ENCODE peak calls at places on chromosomes 6 and 20, in five cellular contexts. R, Q, O, T and B are unnamed samples.

GRCh38 chr6:52284131-52284459 is 447 bp downstream of the MCM3 start:
- DNase-seq in R (no peak), Q (peak; percentile 71), O (no peak), T (peak; percentile 58), B (peak; percentile 29)

GRCh38 chr6:159067334-159067733 is 22.5 kb upstream of the TAGAP start:
- DNase-seq in R (no peak), Q (no peak), O (no peak), T (no peak), B (no peak)

GRCh38 chr20:59363094-59363493 is 62.7 kb downstream of the EDN3 start:
- DNase-seq in R (no peak), Q (no peak), O (no peak), T (no peak), B (no peak)

GRCh38 chr6:159074866-159075265 is 30.1 kb upstream of the TAGAP start:
- DNase-seq in R (no peak), Q (no peak), O (no peak), T (no peak), B (no peak)

GRCh38 chr6:4420160-4420865 is 284.9 kb upstream of the ECI2 start:
- DNase-seq in R (no peak), Q (no peak), O (no peak), T (no peak), B (no peak)

GRCh38 chr20:23995905-23996666 is 7.5 kb upstream of the GGTLC1 start:
- DNase-seq in R (peak; percentile 51), Q (no peak), O (peak; percentile 88), T (peak; percentile 62), B (peak; percentile 44)

GRCh38 chr20:50372770-50373088 is 137.5 kb upstream of the PTPN1 start:
- DNase-seq in R (no peak), Q (no peak), O (no peak), T (no peak), B (no peak)

GRCh38 chr6:160979063-160979708 is 12.4 kb upstream of the MAP3K4 start:
- DNase-seq in R (peak; percentile 69), Q (no peak), O (no peak), T (no peak), B (no peak)

GRCh38 chr20:32019156-32019510 is 8.9 kb downstream of the CCM2L start:
- DNase-seq in R (no peak), Q (no peak), O (no peak), T (no peak), B (no peak)

GRCh38 chr20:47175501-47175900 is 181.0 kb downstream of the ZMYND8 start:
- DNase-seq in R (no peak), Q (no peak), O (no peak), T (no peak), B (no peak)

GRCh38 chr20:57043669-57044268 is 222.7 kb downstream of the BMP7 start:
- DNase-seq in R (no peak), Q (no peak), O (no peak), T (no peak), B (no peak)

GRCh38 chr6:56877922-56878321 is 77.0 kb upstream of the BEND6 start:
- DNase-seq in R (no peak), Q (no peak), O (no peak), T (no peak), B (no peak)

GRCh38 chr6:44630125-44631028 is 242.9 kb downstream of the CDC5L start:
- DNase-seq in R (peak; percentile 67), Q (peak; percentile 79), O (no peak), T (no peak), B (peak; percentile 19)

GRCh38 chr20:10553326-10553984 is 118.3 kb downstream of the SLX4IP start:
- DNase-seq in R (peak; percentile 87), Q (peak; percentile 74), O (peak; percentile 70), T (peak; percentile 64), B (peak; percentile 60)

GRCh38 chr6:126153661-126154060 is 167.3 kb downstream of the TRMT11 start:
- DNase-seq in R (peak; percentile 82), Q (peak; percentile 59), O (no peak), T (no peak), B (no peak)

GRCh38 chr6:138537090-138537489 is 37.8 kb upstream of the NHSL1 start:
- DNase-seq in R (peak; percentile 47), Q (no peak), O (no peak), T (no peak), B (no peak)

GRCh38 chr6:29603456-29603855 is 18.5 kb downstream of the OR2H2 start:
- DNase-seq in R (no peak), Q (no peak), O (no peak), T (no peak), B (no peak)

GRCh38 chr6:33392168-33392947 is 735 bp downstream of the KIFC1 start:
- DNase-seq in R (no peak), Q (no peak), O (no peak), T (no peak), B (no peak)

GRCh38 chr20:23508896-23509579 is 18.1 kb downstream of the CST8 start:
- DNase-seq in R (no peak), Q (no peak), O (no peak), T (no peak), B (no peak)

GRCh38 chr6:14924126-14925024 is 321.5 kb upstream of the JARID2 start:
- DNase-seq in R (peak; percentile 28), Q (no peak), O (no peak), T (no peak), B (no peak)

GRCh38 chr6:15462717-15463525 is 199.9 kb downstream of the DTNBP1 start:
- DNase-seq in R (peak; percentile 74), Q (no peak), O (no peak), T (no peak), B (no peak)

GRCh38 chr6:136921521-136921935 is 573 bp upstream of the SLC35D3 start:
- DNase-seq in R (no peak), Q (no peak), O (peak; percentile 77), T (no peak), B (no peak)

GRCh38 chr20:38246357-38247165 is 14.0 kb downstream of the KIAA1755 start:
- DNase-seq in R (no peak), Q (no peak), O (no peak), T (peak; percentile 58), B (no peak)

GRCh38 chr6:47579040-47579439 is 101.5 kb downstream of the CD2AP start:
- DNase-seq in R (no peak), Q (no peak), O (no peak), T (no peak), B (no peak)

GRCh38 chr20:37853823-37854375 is 49.0 kb upstream of the VSTM2L start:
- DNase-seq in R (no peak), Q (no peak), O (no peak), T (no peak), B (no peak)

DNA sequence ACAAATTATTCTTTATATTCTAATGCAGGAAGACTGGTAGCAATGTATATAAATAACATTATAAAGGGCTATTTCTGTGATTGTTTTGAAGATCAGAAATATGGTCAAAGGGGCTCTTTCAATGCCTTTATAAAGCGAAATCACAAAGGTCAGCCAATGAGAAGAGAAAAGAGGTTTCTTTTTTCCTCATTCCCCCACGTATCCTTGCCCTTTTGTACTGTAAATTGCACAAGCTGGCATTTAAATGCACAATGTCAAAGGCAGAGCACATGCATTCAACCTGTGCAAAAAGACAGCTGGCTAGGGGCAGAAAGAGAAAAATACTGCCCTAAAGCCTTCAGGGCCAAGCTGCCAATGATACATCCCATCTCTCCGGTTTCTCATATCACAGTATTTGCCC is 219.3 kb downstream of the TRDN start:
- DNase-seq in R (no peak), Q (no peak), O (no peak), T (no peak), B (no peak)
- H3K4me1 ChIP-seq in R (no peaks in the 10 kb centered on the region), Q (no peaks in the 10 kb centered on the region), O (no peaks in the 10 kb centered on the region), T (no peaks in the 10 kb centered on the region), B (peaks cover 27% of the 10 kb centered on the region)

GRCh38 chr6:53529324-53530036 is 15.4 kb downstream of the GCLC start:
- DNase-seq in R (no peak), Q (no peak), O (no peak), T (no peak), B (no peak)
- H3K4me1 ChIP-seq in R (peaks cover 2% of the 10 kb centered on the region), Q (peaks cover 14% of the 10 kb centered on the region), O (peaks cover 49% of the 10 kb centered on the region), T (peaks cover under 1% of the 10 kb centered on the region), B (peaks cover 92% of the 10 kb centered on the region)

GRCh38 chr20:53938739-53939138 is 131.7 kb downstream of the BCAS1 start:
- DNase-seq in R (no peak), Q (no peak), O (no peak), T (no peak), B (no peak)
- H3K4me1 ChIP-seq in R (peaks cover 12% of the 10 kb centered on the region), Q (peaks cover 45% of the 10 kb centered on the region), O (peaks cover 22% of the 10 kb centered on the region), T (peaks cover 16% of the 10 kb centered on the region), B (peaks cover 70% of the 10 kb centered on the region)

GRCh38 chr6:36980129-36980528 is 5.9 kb downstream of the MTCH1 start:
- DNase-seq in R (no peak), Q (no peak), O (no peak), T (no peak), B (no peak)
- H3K4me1 ChIP-seq in R (peaks cover 7% of the 10 kb centered on the region), Q (peaks cover 7% of the 10 kb centered on the region), O (peaks cover 42% of the 10 kb centered on the region), T (peaks cover 10% of the 10 kb centered on the region), B (peaks cover 100% of the 10 kb centered on the region)

GRCh38 chr20:52405417-52405816 is 213.8 kb upstream of the ZFP64 start:
- DNase-seq in R (peak; percentile 16), Q (no peak), O (no peak), T (no peak), B (no peak)

GRCh38 chr20:52411611-52412010 is 220.0 kb upstream of the ZFP64 start:
- DNase-seq in R (no peak), Q (no peak), O (no peak), T (no peak), B (no peak)

GRCh38 chr20:52410182-52410647 is 218.6 kb upstream of the ZFP64 start:
- DNase-seq in R (peak; percentile 72), Q (no peak), O (no peak), T (no peak), B (no peak)

GRCh38 chr20:52410746-52411317 is 219.3 kb upstream of the ZFP64 start:
- DNase-seq in R (no peak), Q (no peak), O (no peak), T (no peak), B (no peak)
- H3K4me1 ChIP-seq in R (no peaks in the 10 kb centered on the region), Q (no peaks in the 10 kb centered on the region), O (no peaks in the 10 kb centered on the region), T (no peaks in the 10 kb centered on the region), B (peaks cover 4% of the 10 kb centered on the region)